ENCODE peak calls at places on chromosomes 13 and 19, in seven cellular contexts. W, F, I, Y, O, L and A are unnamed samples.

GRCh38 chr13:37208052-37208451 is 102.6 kb upstream of the CSNK1A1L start:
- DNase-seq in W (no peak), F (no peak), I (no peak), Y (no peak), O (no peak), L (no peak), A (no peak)

GRCh38 chr19:8468761-8469458 is 24.1 kb downstream of the HNRNPM start:
- DNase-seq in W (no peak), F (no peak), I (no peak), Y (no peak), O (no peak), L (no peak), A (no peak)

GRCh38 chr19:39502640-39503417 is 4.1 kb downstream of the DLL3 start:
- DNase-seq in W (no peak), F (no peak), I (peak), Y (peak), O (peak), L (no peak), A (peak)

GRCh38 chr19:45577111-45577905 is 7.3 kb downstream of the OPA3 start:
- DNase-seq in W (peak), F (peak), I (no peak), Y (peak), O (peak), L (no peak), A (peak)

GRCh38 chr13:98098511-98098910 is 44.4 kb upstream of the FARP1 start:
- DNase-seq in W (peak), F (no peak), I (no peak), Y (no peak), O (no peak), L (no peak), A (no peak)

GRCh38 chr13:93689333-93689732 is 462.7 kb downstream of the GPC6 start:
- DNase-seq in W (peak), F (no peak), I (no peak), Y (no peak), O (no peak), L (no peak), A (no peak)

GRCh38 chr19:18543814-18544475 is 572 bp upstream of the FKBP8 start:
- DNase-seq in W (peak), F (peak), I (peak), Y (peak), O (peak), L (peak), A (peak)

GRCh38 chr13:38979891-38980627 is 10.6 kb downstream of the STOML3 start:
- DNase-seq in W (no peak), F (peak), I (no peak), Y (no peak), O (no peak), L (peak), A (no peak)

GRCh38 chr19:344625-345319 is at the start of gene MIER2:
- DNase-seq in W (peak), F (peak), I (peak), Y (peak), O (peak), L (no peak), A (peak)

GRCh38 chr13:33194820-33195692 is 90.5 kb downstream of the STARD13 start:
- DNase-seq in W (peak), F (no peak), I (no peak), Y (no peak), O (no peak), L (no peak), A (no peak)

GRCh38 chr13:104847863-104848262 is 1687.6 kb downstream of the EFNB2 start:
- DNase-seq in W (no peak), F (no peak), I (no peak), Y (no peak), O (peak), L (no peak), A (no peak)

GRCh38 chr13:47858678-47859050 is 142.4 kb downstream of the SUCLA2 start:
- DNase-seq in W (no peak), F (no peak), I (no peak), Y (peak), O (no peak), L (no peak), A (no peak)

GRCh38 chr13:41985788-41986508 is 25.0 kb upstream of the VWA8 start:
- DNase-seq in W (peak), F (no peak), I (no peak), Y (no peak), O (no peak), L (no peak), A (no peak)

GRCh38 chr13:53788286-53788685 is 759.7 kb downstream of the OLFM4 start:
- DNase-seq in W (no peak), F (no peak), I (no peak), Y (no peak), O (no peak), L (no peak), A (no peak)

GRCh38 chr19:16319466-16319865 is 5.2 kb upstream of the KLF2 start:
- DNase-seq in W (no peak), F (no peak), I (no peak), Y (no peak), O (no peak), L (no peak), A (no peak)

GRCh38 chr13:98890920-98891319 is 86.9 kb downstream of the DOCK9 start:
- DNase-seq in W (no peak), F (no peak), I (no peak), Y (no peak), O (no peak), L (no peak), A (no peak)

GRCh38 chr13:110497003-110497402 is 64.5 kb downstream of the RAB20 start:
- DNase-seq in W (no peak), F (no peak), I (no peak), Y (no peak), O (no peak), L (no peak), A (no peak)

GRCh38 chr13:113537205-113537604 is 46.7 kb upstream of the DCUN1D2 start:
- DNase-seq in W (no peak), F (no peak), I (no peak), Y (no peak), O (no peak), L (no peak), A (no peak)

GRCh38 chr13:30126903-30127428 is 180.4 kb downstream of the KATNAL1 start:
- DNase-seq in W (peak), F (no peak), I (no peak), Y (no peak), O (no peak), L (no peak), A (no peak)

GRCh38 chr13:113050856-113051431 is 54.6 kb upstream of the F7 start:
- DNase-seq in W (no peak), F (no peak), I (no peak), Y (no peak), O (no peak), L (no peak), A (no peak)

GRCh38 chr13:87124785-87125074 is 546.4 kb upstream of the SLITRK5 start:
- DNase-seq in W (no peak), F (no peak), I (no peak), Y (no peak), O (no peak), L (no peak), A (no peak)

GRCh38 chr19:53912653-53913052 is 3.6 kb downstream of the CACNG7 start:
- DNase-seq in W (no peak), F (no peak), I (no peak), Y (no peak), O (no peak), L (no peak), A (peak)

GRCh38 chr13:43232144-43232840 is 208.9 kb downstream of the DNAJC15 start:
- DNase-seq in W (no peak), F (no peak), I (no peak), Y (no peak), O (no peak), L (no peak), A (no peak)

GRCh38 chr19:48670699-48671455 is 1.9 kb downstream of the NTN5 start:
- DNase-seq in W (no peak), F (no peak), I (no peak), Y (no peak), O (no peak), L (no peak), A (no peak)

GRCh38 chr19:4186087-4186993 is 3.9 kb downstream of the ANKRD24 start:
- DNase-seq in W (peak), F (no peak), I (peak), Y (peak), O (peak), L (no peak), A (peak)

GRCh38 chr13:105030851-105031250 is 1504.6 kb downstream of the EFNB2 start:
- DNase-seq in W (no peak), F (no peak), I (no peak), Y (no peak), O (no peak), L (no peak), A (no peak)

GRCh38 chr13:98874029-98874397 is 103.9 kb downstream of the DOCK9 start:
- DNase-seq in W (no peak), F (no peak), I (no peak), Y (no peak), O (no peak), L (no peak), A (no peak)

GRCh38 chr13:67147257-67148218 is 82.6 kb downstream of the PCDH9 start:
- DNase-seq in W (peak), F (no peak), I (no peak), Y (no peak), O (no peak), L (no peak), A (no peak)

GRCh38 chr13:29901714-29902631 is 51.6 kb upstream of the UBL3 start:
- DNase-seq in W (peak), F (no peak), I (peak), Y (peak), O (peak), L (no peak), A (no peak)